ENCODE peak calls at places on chromosomes 3 and 15, in five cellular contexts. P, H, R, M and B are unnamed samples.

GRCh38 chr3:129937717-129938116 is 36.8 kb upstream of the TRH start:
- DNase-seq in H (no peak), P (no peak), R (no peak), M (peak; percentile 28), B (no peak)

GRCh38 chr3:48503406-48504050 is 446 bp downstream of the SHISA5 start:
- DNase-seq in R (peak; percentile 42), H (no peak), M (no peak), P (no peak), B (no peak)

GRCh38 chr3:188489639-188490405 is 335.9 kb downstream of the LPP start:
- DNase-seq in R (peak; percentile 90), H (no peak), M (no peak), P (no peak), B (no peak)

GRCh38 chr3:188261011-188261410 is 107.1 kb downstream of the LPP start:
- DNase-seq in M (no peak), P (no peak), H (no peak), R (no peak), B (no peak)

GRCh38 chr15:70259640-70260066 is 161.9 kb upstream of the TLE3 start:
- DNase-seq in M (peak; percentile 9), R (no peak), P (peak; percentile 42), H (no peak), B (no peak)

GRCh38 chr15:43915820-43916660 is 89.2 kb downstream of the WDR76 start:
- DNase-seq in H (no peak), R (no peak), M (no peak), P (no peak), B (no peak)

GRCh38 chr3:46959169-46959515 is 17.4 kb downstream of the CCDC12 start:
- DNase-seq in H (no peak), M (no peak), R (no peak), P (no peak), B (no peak)

GRCh38 chr3:108471346-108471935 is 39.0 kb downstream of the MYH15 start:
- DNase-seq in P (no peak), M (no peak), R (peak; percentile 16), H (peak; percentile 68), B (no peak)

GRCh38 chr15:101448336-101448735 is 41.2 kb downstream of the PCSK6 start:
- DNase-seq in R (no peak), P (no peak), M (no peak), H (no peak), B (no peak)

GRCh38 chr3:30628931-30629590 is 22.7 kb downstream of the TGFBR2 start:
- DNase-seq in H (no peak), R (no peak), M (no peak), P (peak; percentile 34), B (no peak)

GRCh38 chr15:64775551-64776401 is at the start of gene RBPMS2:
- DNase-seq in P (peak; percentile 38), H (no peak), R (peak; percentile 2), M (no peak), B (no peak)

GRCh38 chr3:187227658-187228258 is 30.5 kb downstream of the RTP1 start:
- DNase-seq in M (no peak), P (peak; percentile 30), H (no peak), R (peak; percentile 86), B (no peak)

GRCh38 chr3:190384241-190384863 is 3.6 kb upstream of the CLDN16 start:
- DNase-seq in M (peak; percentile 83), H (peak; percentile 87), P (peak; percentile 91), R (peak; percentile 69), B (peak; percentile 19)

GRCh38 chr15:92733090-92733933 is 77.7 kb upstream of the FAM174B start:
- DNase-seq in H (no peak), R (no peak), P (no peak), M (no peak), B (no peak)

GRCh38 chr15:72184165-72184811 is 13.3 kb downstream of the GRAMD2A start:
- DNase-seq in R (no peak), P (peak; percentile 79), M (peak; percentile 40), H (peak; percentile 13), B (no peak)

GRCh38 chr3:37984596-37984995 is 6.0 kb upstream of the VILL start:
- DNase-seq in P (no peak), R (no peak), H (no peak), M (no peak), B (no peak)

DNA sequence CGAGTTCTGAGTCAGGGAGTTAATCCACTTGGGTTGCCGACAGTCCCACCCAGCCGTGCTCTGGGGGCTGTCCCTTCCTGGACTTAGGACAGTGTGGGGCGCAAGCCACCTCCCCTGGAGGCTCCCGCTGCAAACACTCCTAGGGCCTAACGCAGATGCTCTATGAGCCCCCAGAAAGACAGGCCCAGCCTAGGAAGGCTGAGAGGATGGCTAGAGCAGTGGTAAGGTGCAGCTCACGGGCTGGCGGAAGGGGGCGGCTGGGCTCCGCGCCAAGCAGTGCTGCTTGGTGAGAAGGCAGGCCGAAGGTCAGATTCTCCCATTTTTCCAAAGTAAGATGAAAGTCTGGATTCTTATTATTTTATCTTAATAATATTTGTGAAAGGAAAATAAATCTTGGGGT is 84.6 kb upstream of the ALDH1L1 start:
- DNase-seq in P (no peak), H (no peak), R (no peak), M (no peak), B (no peak)
- TF ChIP-seq CEBPB in P (no peak), H (no peak), R (no peak), M (no peak), B (no peak)

GRCh38 chr3:8621141-8621540 is 23.5 kb downstream of the SSUH2 start:
- DNase-seq in P (no peak), H (no peak), M (no peak), R (no peak), B (no peak)

GRCh38 chr3:8623741-8624140 is 20.9 kb downstream of the SSUH2 start:
- DNase-seq in H (no peak), R (no peak), M (no peak), P (no peak), B (no peak)

GRCh38 chr3:8621872-8622271 is 22.7 kb downstream of the SSUH2 start:
- DNase-seq in P (no peak), H (no peak), M (no peak), R (peak; percentile 96), B (no peak)

GRCh38 chr3:8624612-8625011 is 20.0 kb downstream of the SSUH2 start:
- DNase-seq in M (no peak), H (no peak), R (no peak), P (no peak), B (no peak)

GRCh38 chr3:8622873-8623725 is 21.5 kb downstream of the SSUH2 start:
- DNase-seq in P (peak; percentile 66), R (peak; percentile 70), H (peak; percentile 29), M (peak; percentile 41), B (no peak)
- TF ChIP-seq CEBPB in P (no peak), R (no peak), H (no peak), M (no peak), B (no peak)

GRCh38 chr15:42405876-42406482 is 46.7 kb downstream of the CAPN3 start:
- DNase-seq in H (no peak), M (peak; percentile 58), R (no peak), P (no peak), B (no peak)
- TF ChIP-seq CEBPB in H (no peak), M (no peak), R (no peak), P (no peak), B (no peak)

GRCh38 chr15:99435761-99436346 is 129.9 kb upstream of the MEF2A start:
- DNase-seq in R (no peak), H (no peak), M (no peak), P (no peak), B (no peak)
- TF ChIP-seq CEBPB in R (no peak), H (no peak), M (no peak), P (no peak), B (no peak)

DNA sequence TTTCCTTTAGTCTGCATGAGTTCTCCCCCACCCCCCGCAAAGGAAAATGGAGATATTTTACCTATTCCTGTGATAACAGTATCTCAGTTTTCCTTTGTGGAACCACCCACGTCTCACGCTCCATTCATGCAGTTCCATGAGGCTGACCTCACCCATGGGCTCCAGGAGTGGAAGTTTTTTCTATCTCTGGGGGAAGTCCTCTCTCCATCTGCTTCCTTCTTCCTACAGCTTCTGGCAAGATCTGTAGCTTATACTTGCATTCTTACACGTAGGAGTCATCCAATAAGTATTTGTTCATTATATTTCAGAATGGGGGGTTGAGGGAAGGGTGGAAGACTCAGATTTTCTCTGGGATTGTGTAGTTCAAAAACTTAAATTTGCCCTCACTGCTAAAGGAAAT is 5.8 kb upstream of the GLCE start:
- DNase-seq in P (no peak), H (no peak), R (peak; percentile 93), M (no peak), B (no peak)
- TF ChIP-seq CEBPB in P (no peak), H (no peak), R (no peak), M (no peak), B (no peak)

DNA sequence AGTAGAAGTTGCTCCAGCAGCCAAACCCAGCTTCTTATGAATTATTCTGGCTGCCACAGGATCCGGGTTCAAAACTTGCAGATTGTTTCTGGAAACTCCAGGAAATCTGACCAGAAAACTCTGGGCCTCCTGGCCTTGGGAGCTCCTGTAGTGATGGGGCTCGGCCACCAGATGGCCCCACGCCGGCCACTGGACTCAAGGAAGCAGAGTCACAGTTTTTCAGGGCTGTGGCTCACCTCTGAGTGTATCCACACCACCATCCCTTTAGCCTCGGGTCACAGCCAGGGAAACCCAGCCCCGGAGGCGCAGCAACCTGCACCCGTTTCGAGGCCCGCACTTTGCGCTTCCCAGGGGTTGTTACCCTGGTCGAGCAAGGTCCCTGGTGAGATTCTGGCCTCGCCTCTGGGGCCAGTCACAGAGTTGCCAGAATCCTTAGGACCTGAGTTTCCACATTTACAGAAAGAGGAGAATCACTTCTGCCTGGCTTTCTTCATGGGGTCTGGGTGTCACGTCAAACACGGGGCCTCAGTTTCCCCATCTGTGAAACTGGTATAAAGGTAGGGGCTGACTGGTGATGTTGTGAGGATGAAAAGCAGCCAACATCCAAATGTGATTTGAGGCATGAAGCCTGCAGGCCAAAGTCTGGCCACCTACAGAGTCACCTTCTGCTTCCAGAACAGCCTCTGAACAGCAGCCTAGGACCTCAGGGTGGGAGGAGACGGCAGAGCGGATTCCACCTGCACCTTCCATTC is 53.5 kb upstream of the LCTL start:
- DNase-seq in H (peak; percentile 49), P (peak; percentile 83), R (peak; percentile 68), M (peak; percentile 52), B (no peak)
- TF ChIP-seq CEBPB in H (no peak), P (no peak), R (no peak), M (no peak), B (no peak)